ENCODE peak calls at places on chromosomes 13 and 19, in nine cellular contexts. Q, L, X, B, Z, H, Y, C and D are unnamed samples.

GRCh38 chr19:37346091-37346490 is 24.8 kb upstream of the ZNF527 start:
- DNase-seq in Q (no peak), L (no peak), X (no peak), B (no peak), Z (no peak), H (no peak), Y (no peak), C (no peak), D (no peak)

GRCh38 chr19:35582760-35583159 is 3.2 kb upstream of the PMIS2 start:
- DNase-seq in Q (no peak), L (no peak), X (no peak), B (no peak), Z (no peak), H (no peak), Y (no peak), C (no peak), D (no peak)

GRCh38 chr19:16889429-16889882 is 657 bp downstream of the F2RL3 start:
- DNase-seq in Q (no peak), L (no peak), X (no peak), B (no peak), Z (no peak), H (no peak), Y (no peak), C (no peak), D (no peak)

GRCh38 chr19:34512254-34512796 is 30.8 kb downstream of the WTIP start:
- DNase-seq in Q (no peak), L (no peak), X (no peak), B (no peak), Z (no peak), H (no peak), Y (no peak), C (no peak), D (no peak)

GRCh38 chr13:36130168-36130541 is 1.0 kb downstream of the DCLK1 start:
- DNase-seq in Q (peak), L (no peak), X (no peak), B (no peak), Z (no peak), H (no peak), Y (no peak), C (no peak), D (no peak)

GRCh38 chr13:107441279-107441678 is 774.1 kb downstream of the LIG4 start:
- DNase-seq in Q (peak), L (no peak), X (no peak), B (no peak), Z (no peak), H (no peak), Y (no peak), C (peak), D (peak)

GRCh38 chr13:77492982-77493381 is 42.5 kb upstream of the SCEL start:
- DNase-seq in Q (peak), L (peak), X (no peak), B (no peak), Z (peak), H (no peak), Y (no peak), C (peak), D (no peak)

GRCh38 chr19:12990447-12990846 is 4.8 kb upstream of the NFIX start:
- DNase-seq in Q (no peak), L (no peak), X (no peak), B (no peak), Z (no peak), H (no peak), Y (no peak), C (no peak), D (no peak)

GRCh38 chr13:45994752-45995151 is 57.8 kb downstream of the ZC3H13 start:
- DNase-seq in Q (no peak), L (no peak), X (no peak), B (no peak), Z (no peak), H (no peak), Y (no peak), C (no peak), D (no peak)

GRCh38 chr13:19182536-19182935 is 912 bp upstream of the TUBA3C start:
- DNase-seq in Q (no peak), L (no peak), X (no peak), B (no peak), Z (no peak), H (no peak), Y (no peak), C (no peak), D (no peak)

GRCh38 chr13:44274838-44275237 is 98.8 kb upstream of the SERP2 start:
- DNase-seq in Q (peak), L (no peak), X (no peak), B (peak), Z (no peak), H (no peak), Y (no peak), C (no peak), D (no peak)

GRCh38 chr13:106083620-106084350 is 451.7 kb downstream of the EFNB2 start:
- DNase-seq in Q (peak), L (no peak), X (no peak), B (no peak), Z (peak), H (no peak), Y (no peak), C (peak), D (peak)

GRCh38 chr19:29001922-29002247 is 211.1 kb downstream of the UQCRFS1 start:
- DNase-seq in Q (peak), L (no peak), X (no peak), B (no peak), Z (no peak), H (no peak), Y (no peak), C (no peak), D (peak)

GRCh38 chr13:30681489-30682242 is 53.7 kb upstream of the ALOX5AP start:
- DNase-seq in Q (peak), L (no peak), X (no peak), B (no peak), Z (no peak), H (peak), Y (no peak), C (peak), D (peak)

GRCh38 chr19:4379383-4380253 is 20.7 kb downstream of the SH3GL1 start:
- DNase-seq in Q (no peak), L (peak), X (peak), B (peak), Z (peak), H (no peak), Y (peak), C (peak), D (peak)

GRCh38 chr19:55014714-55015113 is 23.4 kb downstream of the GP6 start:
- DNase-seq in Q (no peak), L (peak), X (no peak), B (no peak), Z (no peak), H (no peak), Y (no peak), C (no peak), D (no peak)

GRCh38 chr13:106987435-106987800 is 419.5 kb upstream of the ARGLU1 start:
- DNase-seq in Q (no peak), L (no peak), X (no peak), B (no peak), Z (no peak), H (no peak), Y (no peak), C (peak), D (no peak)

GRCh38 chr19:31254611-31255010 is 94.6 kb downstream of the TSHZ3 start:
- DNase-seq in Q (no peak), L (no peak), X (no peak), B (no peak), Z (no peak), H (no peak), Y (no peak), C (no peak), D (no peak)

GRCh38 chr13:98089826-98090225 is 53.1 kb upstream of the FARP1 start:
- DNase-seq in Q (peak), L (no peak), X (no peak), B (no peak), Z (no peak), H (no peak), Y (no peak), C (no peak), D (peak)

GRCh38 chr19:13621413-13621812 is 115.1 kb upstream of the CACNA1A start:
- DNase-seq in Q (peak), L (no peak), X (no peak), B (no peak), Z (peak), H (no peak), Y (no peak), C (peak), D (peak)

GRCh38 chr13:48954086-48954485 is 21.6 kb upstream of the FNDC3A start:
- DNase-seq in Q (peak), L (no peak), X (no peak), B (no peak), Z (peak), H (no peak), Y (no peak), C (peak), D (peak)

GRCh38 chr13:67224148-67224846 is 5.8 kb downstream of the PCDH9 start:
- DNase-seq in Q (peak), L (peak), X (peak), B (peak), Z (peak), H (peak), Y (peak), C (peak), D (peak)

GRCh38 chr19:2035590-2035991 is 15.5 kb downstream of the MKNK2 start:
- DNase-seq in Q (no peak), L (no peak), X (peak), B (no peak), Z (no peak), H (no peak), Y (peak), C (no peak), D (no peak)

GRCh38 chr19:21482863-21483276 is 22.5 kb upstream of the ZNF429 start:
- DNase-seq in Q (peak), L (peak), X (peak), B (peak), Z (no peak), H (peak), Y (peak), C (peak), D (peak)

GRCh38 chr13:30755678-30756077 is 20.3 kb downstream of the ALOX5AP start:
- DNase-seq in Q (no peak), L (no peak), X (no peak), B (no peak), Z (no peak), H (no peak), Y (no peak), C (no peak), D (no peak)

GRCh38 chr13:79710376-79710775 is 229.4 kb downstream of the NDFIP2 start:
- DNase-seq in Q (peak), L (no peak), X (no peak), B (no peak), Z (peak), H (no peak), Y (no peak), C (peak), D (peak)

GRCh38 chr19:33488826-33489225 is 32.8 kb downstream of the PEPD start:
- DNase-seq in Q (no peak), L (no peak), X (peak), B (no peak), Z (no peak), H (no peak), Y (no peak), C (no peak), D (no peak)

GRCh38 chr13:79385694-79386093 is 20.4 kb downstream of the RBM26 start:
- DNase-seq in Q (no peak), L (no peak), X (no peak), B (peak), Z (peak), H (no peak), Y (no peak), C (no peak), D (no peak)

GRCh38 chr13:101520672-101521071 is 68.2 kb downstream of the ITGBL1 start:
- DNase-seq in Q (peak), L (peak), X (no peak), B (no peak), Z (peak), H (no peak), Y (no peak), C (peak), D (peak)

GRCh38 chr13:30818323-30818960 is 83.1 kb downstream of the ALOX5AP start:
- DNase-seq in Q (peak), L (no peak), X (no peak), B (no peak), Z (peak), H (peak), Y (no peak), C (peak), D (peak)

GRCh38 chr19:55197531-55197930 is 11.8 kb downstream of the PTPRH start:
- DNase-seq in Q (no peak), L (no peak), X (no peak), B (no peak), Z (no peak), H (no peak), Y (no peak), C (no peak), D (no peak)

GRCh38 chr19:1947651-1948209 is 6.8 kb downstream of the CSNK1G2 start:
- DNase-seq in Q (no peak), L (no peak), X (peak), B (no peak), Z (no peak), H (no peak), Y (no peak), C (no peak), D (no peak)

DNA sequence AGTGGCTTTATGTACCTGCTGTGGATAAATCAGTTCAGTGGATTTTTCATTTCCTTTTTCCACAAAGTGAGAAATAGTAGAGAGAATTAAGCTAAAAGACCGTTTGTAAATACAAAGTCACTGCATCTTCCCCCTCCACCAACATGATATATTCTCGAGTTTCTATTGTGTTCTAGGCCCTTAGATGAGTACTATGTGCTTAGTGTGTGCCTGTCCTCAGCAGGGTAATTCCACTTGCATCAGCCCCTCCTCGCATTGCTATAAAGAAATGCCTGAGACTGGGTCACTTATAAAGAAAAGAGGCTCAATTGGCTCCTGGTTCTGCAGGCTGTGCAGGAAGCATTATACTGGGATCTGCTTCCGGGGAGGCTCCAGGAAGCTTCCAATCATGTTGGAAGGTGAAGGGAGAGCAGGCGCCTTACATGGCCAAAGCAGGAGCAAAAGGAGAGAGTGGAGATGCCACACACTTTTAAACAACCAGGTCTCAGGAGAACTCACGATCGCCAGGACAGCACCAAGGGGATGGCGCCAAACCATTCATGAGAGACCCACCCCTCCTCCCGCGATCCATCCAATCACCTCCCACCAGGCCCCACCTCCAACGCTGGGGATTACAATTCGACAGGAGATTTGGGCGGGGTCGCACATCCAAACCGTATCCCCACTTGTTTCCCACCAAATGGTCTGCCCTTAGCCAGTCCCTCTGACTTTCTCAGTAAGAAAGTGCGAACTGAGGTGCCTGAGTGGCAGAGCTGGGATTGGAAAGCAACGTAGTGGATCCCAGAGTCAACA is 102.3 kb upstream of the ABCC4 start:
- DNase-seq in Q (no peak), L (no peak), X (no peak), B (no peak), Z (no peak), H (no peak), Y (no peak), C (no peak), D (no peak)
- H3K4me3 ChIP-seq in Q (peak), L (peak), X (peak), B (peak), Z (peak), H (peak), Y (no peak), C (peak), D (peak)

GRCh38 chr19:10432736-10433130 is 12.4 kb downstream of the PDE4A start:
- DNase-seq in Q (no peak), L (no peak), X (no peak), B (no peak), Z (no peak), H (no peak), Y (peak), C (no peak), D (no peak)
- H3K4me3 ChIP-seq in Q (peak), L (peak), X (peak), B (peak), Z (no peak), H (peak), Y (peak), C (no peak), D (peak)

GRCh38 chr19:46488551-46488950 is 7.1 kb downstream of the PNMA8B start:
- DNase-seq in Q (no peak), L (no peak), X (peak), B (no peak), Z (no peak), H (no peak), Y (no peak), C (no peak), D (no peak)

GRCh38 chr19:46487802-46488445 is 7.7 kb downstream of the PNMA8B start:
- DNase-seq in Q (peak), L (peak), X (peak), B (peak), Z (peak), H (peak), Y (peak), C (peak), D (peak)

GRCh38 chr19:46490774-46491173 is 4.9 kb downstream of the PNMA8B start:
- DNase-seq in Q (no peak), L (no peak), X (peak), B (no peak), Z (no peak), H (no peak), Y (no peak), C (no peak), D (no peak)

GRCh38 chr19:46487178-46487801 is 8.4 kb downstream of the PNMA8B start:
- DNase-seq in Q (peak), L (no peak), X (peak), B (no peak), Z (no peak), H (no peak), Y (no peak), C (no peak), D (no peak)

GRCh38 chr19:46489445-46490272 is 6.0 kb downstream of the PNMA8B start:
- DNase-seq in Q (peak), L (no peak), X (peak), B (no peak), Z (no peak), H (peak), Y (peak), C (peak), D (peak)
- H3K4me3 ChIP-seq in Q (no peak), L (no peak), X (peak), B (no peak), Z (no peak), H (peak), Y (no peak), C (no peak), D (no peak)

GRCh38 chr19:39970424-39970673 is 616 bp upstream of the PSMC4 start:
- DNase-seq in Q (no peak), L (no peak), X (no peak), B (no peak), Z (peak), H (no peak), Y (no peak), C (no peak), D (peak)

GRCh38 chr19:39969681-39970423 is 1.1 kb upstream of the PSMC4 start:
- DNase-seq in Q (no peak), L (peak), X (no peak), B (no peak), Z (no peak), H (no peak), Y (no peak), C (no peak), D (no peak)

GRCh38 chr19:39971380-39971841 is 446 bp downstream of the PSMC4 start:
- DNase-seq in Q (peak), L (no peak), X (peak), B (no peak), Z (peak), H (peak), Y (no peak), C (no peak), D (no peak)

GRCh38 chr19:39970674-39971379 is at the start of gene PSMC4:
- DNase-seq in Q (peak), L (peak), X (peak), B (peak), Z (peak), H (peak), Y (peak), C (peak), D (peak)

DNA sequence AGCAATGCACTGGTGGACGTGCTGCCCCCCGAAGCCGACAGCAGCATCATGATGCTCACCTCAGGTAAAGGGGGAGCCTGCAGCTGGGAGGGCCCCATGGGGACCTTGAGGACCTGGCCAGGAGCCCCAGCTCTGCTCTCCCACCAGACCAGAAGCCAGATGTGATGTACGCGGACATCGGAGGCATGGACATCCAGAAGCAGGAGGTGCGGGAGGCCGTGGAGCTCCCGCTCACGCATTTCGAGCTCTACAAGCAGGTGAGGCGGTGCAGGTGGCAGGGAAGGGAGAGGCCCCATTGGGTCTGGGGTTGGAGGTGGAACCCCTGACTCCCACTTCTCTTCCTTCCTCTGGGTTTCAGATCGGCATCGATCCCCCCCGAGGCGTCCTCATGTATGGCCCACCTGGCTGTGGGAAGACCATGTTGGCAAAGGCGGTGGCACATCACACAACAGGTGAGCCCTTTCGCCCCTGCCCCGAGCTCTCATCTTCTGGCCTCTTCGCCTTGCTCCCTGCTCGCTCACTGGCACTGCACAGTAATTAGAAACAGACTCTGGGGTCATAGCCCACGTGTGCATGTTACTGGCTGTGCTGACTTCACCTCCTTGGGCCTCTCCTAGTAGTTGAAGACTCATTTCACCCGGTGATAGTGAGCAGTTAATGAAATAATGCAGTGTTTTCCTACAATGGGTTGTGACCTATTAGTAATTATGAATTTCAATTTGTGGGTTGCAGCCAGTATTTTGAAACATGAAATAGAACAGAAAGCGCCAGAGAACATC is 3.6 kb downstream of the PSMC4 start:
- DNase-seq in Q (no peak), L (no peak), X (no peak), B (no peak), Z (no peak), H (no peak), Y (no peak), C (no peak), D (no peak)
- H3K4me3 ChIP-seq in Q (no peak), L (no peak), X (no peak), B (no peak), Z (no peak), H (no peak), Y (no peak), C (no peak), D (no peak)

GRCh38 chr13:110262082-110262436 is 44.9 kb downstream of the COL4A1 start:
- DNase-seq in Q (no peak), L (no peak), X (no peak), B (no peak), Z (no peak), H (peak), Y (no peak), C (no peak), D (no peak)

GRCh38 chr13:110261166-110262081 is 45.5 kb downstream of the COL4A1 start:
- DNase-seq in Q (no peak), L (no peak), X (no peak), B (no peak), Z (peak), H (peak), Y (no peak), C (no peak), D (no peak)

GRCh38 chr13:110262494-110262893 is 44.5 kb downstream of the COL4A1 start:
- DNase-seq in Q (no peak), L (no peak), X (no peak), B (no peak), Z (no peak), H (no peak), Y (no peak), C (no peak), D (no peak)

GRCh38 chr13:110263906-110264305 is 43.1 kb downstream of the COL4A1 start:
- DNase-seq in Q (no peak), L (no peak), X (no peak), B (no peak), Z (no peak), H (peak), Y (no peak), C (no peak), D (no peak)

GRCh38 chr13:110262944-110263343 is 44.0 kb downstream of the COL4A1 start:
- DNase-seq in Q (no peak), L (no peak), X (no peak), B (no peak), Z (no peak), H (peak), Y (no peak), C (no peak), D (no peak)
- H3K4me3 ChIP-seq in Q (no peak), L (no peak), X (no peak), B (no peak), Z (no peak), H (peak), Y (no peak), C (no peak), D (no peak)

GRCh38 chr19:42386974-42387707 is 3.0 kb downstream of the CNFN start:
- DNase-seq in Q (peak), L (peak), X (peak), B (peak), Z (peak), H (peak), Y (peak), C (peak), D (peak)
- H3K4me3 ChIP-seq in Q (peak), L (peak), X (peak), B (peak), Z (peak), H (peak), Y (no peak), C (peak), D (peak)